ENCODE peak calls at places on chromosome 6, in seven cellular contexts. One of them, this sample, is unnamed.

GRCh38 chr6:43673444-43674063 is 14.0 kb downstream of the MRPS18A start:
- DNase-seq in transverse colon: no peak
- DNase-seq in MM.1S: no peak
- DNase-seq in fibroblast of mammary gland: no peak
- DNase-seq in GM20000: no peak
- DNase-seq in H9: no peak
- DNase-seq in progenitor cell of endocrine pancreas: no peak
- DNase-seq in this sample: no peak

GRCh38 chr6:6891949-6892461 is 215.8 kb upstream of the RREB1 start:
- DNase-seq in H9: no peak
- DNase-seq in transverse colon: no peak
- DNase-seq in GM20000: no peak
- DNase-seq in fibroblast of mammary gland: peak; percentile 31
- DNase-seq in progenitor cell of endocrine pancreas: no peak
- DNase-seq in MM.1S: no peak
- DNase-seq in this sample: no peak

GRCh38 chr6:121548146-121548545 is 112.7 kb downstream of the GJA1 start:
- DNase-seq in progenitor cell of endocrine pancreas: no peak
- DNase-seq in H9: no peak
- DNase-seq in GM20000: no peak
- DNase-seq in transverse colon: no peak
- DNase-seq in MM.1S: no peak
- DNase-seq in fibroblast of mammary gland: peak; percentile 14
- DNase-seq in this sample: no peak

GRCh38 chr6:8057793-8058192 is 6.4 kb downstream of the BLOC1S5 start:
- DNase-seq in progenitor cell of endocrine pancreas: no peak
- DNase-seq in fibroblast of mammary gland: no peak
- DNase-seq in H9: no peak
- DNase-seq in MM.1S: no peak
- DNase-seq in GM20000: no peak
- DNase-seq in transverse colon: no peak
- DNase-seq in this sample: no peak

GRCh38 chr6:12115001-12115400 is 102.9 kb downstream of the HIVEP1 start:
- DNase-seq in progenitor cell of endocrine pancreas: no peak
- DNase-seq in transverse colon: no peak
- DNase-seq in GM20000: no peak
- DNase-seq in H9: no peak
- DNase-seq in MM.1S: no peak
- DNase-seq in fibroblast of mammary gland: no peak
- DNase-seq in this sample: no peak

GRCh38 chr6:121436966-121437756 is 1.7 kb downstream of the GJA1 start:
- DNase-seq in fibroblast of mammary gland: peak; percentile 68
- DNase-seq in GM20000: no peak
- DNase-seq in H9: no peak
- DNase-seq in transverse colon: peak; percentile 14
- DNase-seq in MM.1S: peak; percentile 23
- DNase-seq in progenitor cell of endocrine pancreas: peak; percentile 39
- DNase-seq in this sample: no peak

GRCh38 chr6:148112851-148113319 is 229.8 kb upstream of the SASH1 start:
- DNase-seq in MM.1S: no peak
- DNase-seq in GM20000: no peak
- DNase-seq in fibroblast of mammary gland: no peak
- DNase-seq in H9: no peak
- DNase-seq in transverse colon: no peak
- DNase-seq in progenitor cell of endocrine pancreas: no peak
- DNase-seq in this sample: no peak

GRCh38 chr6:34546551-34547321 is 9.4 kb downstream of the SPDEF start:
- DNase-seq in GM20000: no peak
- DNase-seq in transverse colon: peak; percentile 71
- DNase-seq in MM.1S: no peak
- DNase-seq in fibroblast of mammary gland: no peak
- DNase-seq in H9: no peak
- DNase-seq in progenitor cell of endocrine pancreas: no peak
- DNase-seq in this sample: no peak

GRCh38 chr6:13924146-13924948 is 405 bp upstream of the RNF182 start:
- DNase-seq in GM20000: peak; percentile 34
- DNase-seq in transverse colon: no peak
- DNase-seq in H9: peak; percentile 75
- DNase-seq in progenitor cell of endocrine pancreas: peak; percentile 55
- DNase-seq in MM.1S: peak; percentile 41
- DNase-seq in fibroblast of mammary gland: peak; percentile 39
- DNase-seq in this sample: no peak

GRCh38 chr6:225121-225721 is 67.1 kb upstream of the DUSP22 start:
- DNase-seq in MM.1S: no peak
- DNase-seq in H9: no peak
- DNase-seq in fibroblast of mammary gland: no peak
- DNase-seq in GM20000: no peak
- DNase-seq in transverse colon: no peak
- DNase-seq in progenitor cell of endocrine pancreas: no peak
- DNase-seq in this sample: no peak

GRCh38 chr6:23329091-23329490 is 759.7 kb downstream of the HDGFL1 start:
- DNase-seq in transverse colon: no peak
- DNase-seq in fibroblast of mammary gland: no peak
- DNase-seq in GM20000: no peak
- DNase-seq in MM.1S: no peak
- DNase-seq in H9: no peak
- DNase-seq in progenitor cell of endocrine pancreas: no peak
- DNase-seq in this sample: no peak

GRCh38 chr6:63507096-63507495 is 65.2 kb upstream of the LOC128125822 start:
- DNase-seq in transverse colon: no peak
- DNase-seq in H9: no peak
- DNase-seq in GM20000: no peak
- DNase-seq in MM.1S: no peak
- DNase-seq in fibroblast of mammary gland: no peak
- DNase-seq in progenitor cell of endocrine pancreas: no peak
- DNase-seq in this sample: no peak
- TF ChIP-seq CTCF in transverse colon: no peak
- TF ChIP-seq CTCF in H9: peak; percentile 20
- TF ChIP-seq CTCF in GM20000: no peak
- TF ChIP-seq CTCF in MM.1S: no peak
- TF ChIP-seq CTCF in fibroblast of mammary gland: no peak
- TF ChIP-seq CTCF in progenitor cell of endocrine pancreas: no peak
- TF ChIP-seq CTCF in this sample: no peak

DNA sequence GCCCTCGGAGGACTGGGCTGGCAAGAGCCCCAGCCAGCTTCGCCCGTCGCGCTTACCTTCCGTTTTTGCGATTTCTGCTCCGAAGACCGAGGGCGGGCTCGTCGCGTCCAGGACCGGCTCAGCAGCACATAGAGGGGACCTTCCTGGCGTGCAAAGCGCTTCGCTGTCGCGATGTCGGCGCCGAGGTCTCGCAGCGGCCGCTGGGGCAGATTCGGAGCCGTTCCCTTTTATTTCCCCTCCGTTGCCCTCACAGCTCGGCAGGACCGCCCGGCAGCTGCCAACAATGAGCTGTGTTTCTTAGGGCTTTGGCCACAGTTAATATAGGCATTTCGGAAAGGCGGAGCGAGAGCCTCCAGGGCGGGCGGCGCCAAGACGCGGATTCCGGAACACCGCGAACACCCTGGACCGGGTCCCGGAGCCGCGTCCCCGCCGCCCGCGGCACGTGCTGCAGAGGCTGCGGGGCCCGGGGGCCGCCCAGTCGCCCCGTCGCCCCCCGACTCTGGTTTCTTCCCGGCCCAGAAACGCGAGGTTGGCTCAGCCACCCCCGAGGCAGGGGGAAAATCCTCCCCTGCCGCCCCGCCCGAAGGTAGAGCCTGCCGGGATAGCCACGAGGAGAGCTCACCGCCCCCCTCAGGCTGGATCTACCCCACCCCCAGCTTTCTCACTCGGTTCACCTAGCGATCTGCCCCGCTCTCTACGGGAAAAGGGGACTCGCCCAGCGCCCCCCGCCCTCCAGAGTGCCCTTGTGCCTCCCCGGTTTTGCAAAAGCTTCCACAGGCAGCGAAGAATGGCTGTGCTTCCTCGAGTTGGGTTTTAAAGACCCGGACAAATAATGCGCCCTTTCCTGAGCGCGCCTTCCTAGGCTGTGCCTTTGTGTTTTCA is at the start of gene CITED2:
- DNase-seq in GM20000: peak; percentile 90
- DNase-seq in fibroblast of mammary gland: peak; percentile 94
- DNase-seq in H9: peak; percentile 92
- DNase-seq in transverse colon: peak; percentile 97
- DNase-seq in progenitor cell of endocrine pancreas: peak; percentile 90
- DNase-seq in MM.1S: peak; percentile 93
- DNase-seq in this sample: peak; percentile 80
- TF ChIP-seq CTCF in GM20000: no peak
- TF ChIP-seq CTCF in fibroblast of mammary gland: peak; percentile 4
- TF ChIP-seq CTCF in H9: peak; percentile 18
- TF ChIP-seq CTCF in transverse colon: peak; percentile 20
- TF ChIP-seq CTCF in progenitor cell of endocrine pancreas: peak; percentile 48
- TF ChIP-seq CTCF in MM.1S: no peak
- TF ChIP-seq CTCF in this sample: peak; percentile 19

GRCh38 chr6:151661928-151662327 is 145.6 kb upstream of the ESR1 start:
- DNase-seq in transverse colon: no peak
- DNase-seq in H9: peak; percentile 75
- DNase-seq in fibroblast of mammary gland: no peak
- DNase-seq in progenitor cell of endocrine pancreas: no peak
- DNase-seq in GM20000: no peak
- DNase-seq in MM.1S: no peak
- DNase-seq in this sample: no peak
- TF ChIP-seq CTCF in transverse colon: no peak
- TF ChIP-seq CTCF in H9: peak; percentile 81
- TF ChIP-seq CTCF in fibroblast of mammary gland: no peak
- TF ChIP-seq CTCF in progenitor cell of endocrine pancreas: peak; percentile 40
- TF ChIP-seq CTCF in GM20000: no peak
- TF ChIP-seq CTCF in MM.1S: no peak
- TF ChIP-seq CTCF in this sample: peak; percentile 46

DNA sequence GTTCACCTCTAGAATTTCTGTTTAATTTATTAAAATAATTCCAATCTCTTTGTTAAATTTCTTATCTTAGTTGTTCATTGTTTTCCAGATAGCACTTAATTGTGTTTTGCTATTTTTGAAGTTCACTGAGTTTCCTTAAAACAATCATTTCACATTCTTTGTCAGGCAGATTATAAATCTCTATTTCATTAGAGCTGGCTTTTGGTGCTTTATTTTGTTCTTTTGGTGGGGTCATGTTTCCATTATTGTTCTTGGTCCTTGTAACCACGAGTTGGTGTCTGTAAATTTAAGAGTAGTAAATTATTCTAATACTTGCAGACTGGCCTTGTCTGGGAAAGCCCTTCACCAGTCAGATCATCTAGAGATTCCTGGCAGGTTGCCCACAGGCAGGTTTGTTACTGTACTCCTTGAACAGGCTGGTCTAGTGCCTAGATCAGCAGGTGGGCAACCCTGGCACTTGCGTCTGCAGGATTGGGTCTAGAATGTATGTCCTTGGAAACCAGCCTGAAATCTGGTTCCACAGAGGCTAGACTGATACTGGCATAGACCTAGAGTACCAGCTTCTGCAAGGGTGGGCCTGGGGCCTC is 110.4 kb downstream of the ADGB start:
- DNase-seq in MM.1S: no peak
- DNase-seq in progenitor cell of endocrine pancreas: no peak
- DNase-seq in transverse colon: no peak
- DNase-seq in GM20000: no peak
- DNase-seq in H9: no peak
- DNase-seq in fibroblast of mammary gland: no peak
- DNase-seq in this sample: no peak
- TF ChIP-seq CTCF in MM.1S: no peak
- TF ChIP-seq CTCF in progenitor cell of endocrine pancreas: no peak
- TF ChIP-seq CTCF in transverse colon: no peak
- TF ChIP-seq CTCF in GM20000: no peak
- TF ChIP-seq CTCF in H9: no peak
- TF ChIP-seq CTCF in fibroblast of mammary gland: no peak
- TF ChIP-seq CTCF in this sample: no peak

DNA sequence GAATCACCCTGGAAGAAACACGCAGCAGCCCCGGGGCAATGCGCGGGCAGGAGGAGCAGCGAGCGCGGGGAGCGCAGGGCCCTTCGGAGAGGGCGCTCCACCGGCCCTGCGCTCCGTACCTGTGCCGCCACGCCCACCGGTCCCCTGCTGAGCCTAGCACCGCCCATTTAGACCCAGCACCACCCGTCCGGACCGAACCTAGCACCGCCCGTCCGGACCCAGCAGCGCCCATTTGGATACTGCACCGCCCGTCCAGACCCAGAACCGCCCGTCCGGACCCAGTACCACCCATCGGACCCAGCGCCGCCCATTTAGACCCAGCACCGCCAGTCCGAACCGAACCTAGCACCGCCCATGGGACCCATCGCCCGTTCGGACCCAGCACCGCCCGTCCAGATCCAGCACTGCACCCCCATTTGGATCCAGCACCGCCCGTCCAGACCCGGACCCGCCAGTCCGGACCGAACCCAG is 917 bp upstream of the AFDN start:
- DNase-seq in GM20000: peak; percentile 49
- DNase-seq in transverse colon: peak; percentile 85
- DNase-seq in progenitor cell of endocrine pancreas: peak; percentile 57
- DNase-seq in H9: peak; percentile 83
- DNase-seq in MM.1S: no peak
- DNase-seq in fibroblast of mammary gland: no peak
- DNase-seq in this sample: no peak
- TF ChIP-seq CTCF in GM20000: no peak
- TF ChIP-seq CTCF in transverse colon: no peak
- TF ChIP-seq CTCF in progenitor cell of endocrine pancreas: no peak
- TF ChIP-seq CTCF in H9: no peak
- TF ChIP-seq CTCF in MM.1S: no peak
- TF ChIP-seq CTCF in fibroblast of mammary gland: no peak
- TF ChIP-seq CTCF in this sample: no peak

GRCh38 chr6:133880006-133880405 is 8.9 kb upstream of the TCF21 start:
- DNase-seq in fibroblast of mammary gland: no peak
- DNase-seq in H9: no peak
- DNase-seq in progenitor cell of endocrine pancreas: no peak
- DNase-seq in transverse colon: no peak
- DNase-seq in GM20000: no peak
- DNase-seq in MM.1S: no peak
- DNase-seq in this sample: no peak
- TF ChIP-seq CTCF in fibroblast of mammary gland: no peak
- TF ChIP-seq CTCF in H9: no peak
- TF ChIP-seq CTCF in progenitor cell of endocrine pancreas: no peak
- TF ChIP-seq CTCF in transverse colon: no peak
- TF ChIP-seq CTCF in GM20000: no peak
- TF ChIP-seq CTCF in MM.1S: no peak
- TF ChIP-seq CTCF in this sample: no peak

DNA sequence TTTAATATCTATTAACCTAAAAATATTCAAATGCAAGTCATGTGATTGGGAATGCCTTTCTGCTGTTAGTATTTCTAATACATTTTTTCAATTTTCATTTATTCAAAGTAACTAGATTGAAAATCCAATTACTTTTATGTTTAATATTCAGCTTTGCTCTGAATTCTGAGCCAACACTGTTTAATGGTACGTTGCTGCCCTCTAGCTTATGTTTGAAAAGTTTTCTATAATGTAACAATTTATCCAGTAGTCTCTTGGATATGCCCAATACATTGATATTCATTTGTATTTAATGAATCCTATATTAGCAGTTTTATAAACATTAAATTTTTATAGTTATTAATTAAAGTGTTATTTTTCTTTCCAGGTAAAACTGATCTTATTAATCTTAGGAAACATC is 47.4 kb downstream of the LGSN start:
- DNase-seq in GM20000: peak; percentile 51
- DNase-seq in MM.1S: peak; percentile 56
- DNase-seq in fibroblast of mammary gland: peak; percentile 49
- DNase-seq in H9: no peak
- DNase-seq in transverse colon: no peak
- DNase-seq in progenitor cell of endocrine pancreas: no peak
- DNase-seq in this sample: no peak
- TF ChIP-seq CTCF in GM20000: no peak
- TF ChIP-seq CTCF in MM.1S: peak; percentile 45
- TF ChIP-seq CTCF in fibroblast of mammary gland: no peak
- TF ChIP-seq CTCF in H9: peak; percentile 76
- TF ChIP-seq CTCF in transverse colon: peak; percentile 37
- TF ChIP-seq CTCF in progenitor cell of endocrine pancreas: peak; percentile 80
- TF ChIP-seq CTCF in this sample: no peak

This sample was measured in GM12864.